ENCODE peak calls at places on chromosomes 6 and 20, in nine cellular contexts. T is stomach, V is Peyer's patch, A is GM12878, B is GM23248, Z is adrenal gland, G is OCI-LY7, O is HCT116, P is breast epithelium. Y is an unnamed sample.

GRCh38 chr20:54506643-54507042 is 31.2 kb downstream of the DOK5 start:
- DNase-seq in T (no peak), V (no peak), A (no peak), B (no peak), Z (no peak), G (no peak), O (no peak), P (no peak), Y (no peak)

GRCh38 chr6:123636771-123637170 is at the start of gene TRDN:
- DNase-seq in T (no peak), V (no peak), A (no peak), B (no peak), Z (no peak), G (no peak), O (no peak), P (no peak), Y (no peak)

GRCh38 chr6:37049990-37050853 is 44.8 kb downstream of the FGD2 start:
- DNase-seq in T (peak), V (peak), A (no peak), B (no peak), Z (peak), G (peak), O (no peak), P (no peak), Y (no peak)

GRCh38 chr20:4076671-4077070 is 61.3 kb upstream of the RNF24 start:
- DNase-seq in T (no peak), V (no peak), A (no peak), B (peak), Z (peak), G (no peak), O (peak), P (no peak), Y (no peak)

GRCh38 chr20:56579261-56579660 is 46.2 kb downstream of the FAM209B start:
- DNase-seq in T (no peak), V (no peak), A (no peak), B (no peak), Z (no peak), G (no peak), O (no peak), P (no peak), Y (no peak)

GRCh38 chr6:21769405-21769851 is 175.9 kb downstream of the SOX4 start:
- DNase-seq in T (no peak), V (no peak), A (no peak), B (peak), Z (no peak), G (no peak), O (no peak), P (no peak), Y (no peak)

GRCh38 chr20:49893242-49894072 is 21.9 kb downstream of the SPATA2 start:
- DNase-seq in T (no peak), V (no peak), A (no peak), B (peak), Z (no peak), G (no peak), O (no peak), P (peak), Y (no peak)

GRCh38 chr6:9456241-9456658 is 958.6 kb downstream of the TFAP2A start:
- DNase-seq in T (no peak), V (no peak), A (no peak), B (no peak), Z (no peak), G (no peak), O (no peak), P (no peak), Y (no peak)

GRCh38 chr6:20704325-20704724 is 170.1 kb downstream of the CDKAL1 start:
- DNase-seq in T (no peak), V (no peak), A (no peak), B (no peak), Z (no peak), G (no peak), O (no peak), P (no peak), Y (no peak)

GRCh38 chr6:160634706-160635105 is 29.4 kb downstream of the LPA start:
- DNase-seq in T (no peak), V (peak), A (peak), B (no peak), Z (no peak), G (no peak), O (no peak), P (no peak), Y (no peak)

GRCh38 chr20:1334761-1335160 is 5.8 kb upstream of the SDCBP2 start:
- DNase-seq in T (no peak), V (no peak), A (no peak), B (peak), Z (peak), G (peak), O (peak), P (no peak), Y (no peak)

GRCh38 chr6:145929037-145929633 is 35.0 kb downstream of the SHPRH start:
- DNase-seq in T (no peak), V (no peak), A (no peak), B (peak), Z (no peak), G (peak), O (peak), P (no peak), Y (peak)

GRCh38 chr20:13487202-13487601 is 151.5 kb downstream of the TASP1 start:
- DNase-seq in T (no peak), V (no peak), A (no peak), B (no peak), Z (no peak), G (no peak), O (no peak), P (no peak), Y (no peak)

GRCh38 chr6:2900821-2901644 is 2.1 kb downstream of the SERPINB9 start:
- DNase-seq in T (no peak), V (no peak), A (no peak), B (peak), Z (peak), G (no peak), O (no peak), P (no peak), Y (no peak)

GRCh38 chr20:1718604-1719384 is 61.2 kb upstream of the SIRPG start:
- DNase-seq in T (no peak), V (no peak), A (no peak), B (peak), Z (peak), G (no peak), O (peak), P (no peak), Y (no peak)

GRCh38 chr20:59586613-59587012 is 17.7 kb upstream of the PHACTR3 start:
- DNase-seq in T (no peak), V (no peak), A (no peak), B (no peak), Z (no peak), G (no peak), O (no peak), P (no peak), Y (no peak)

GRCh38 chr6:170190046-170190445 is 100.8 kb downstream of the DLL1 start:
- DNase-seq in T (no peak), V (no peak), A (no peak), B (no peak), Z (no peak), G (no peak), O (no peak), P (no peak), Y (no peak)

GRCh38 chr6:37127961-37128862 is 41.7 kb upstream of the PIM1 start:
- DNase-seq in T (peak), V (no peak), A (no peak), B (peak), Z (no peak), G (no peak), O (no peak), P (no peak), Y (no peak)

GRCh38 chr6:147586044-147586443 is 77.6 kb downstream of the SAMD5 start:
- DNase-seq in T (no peak), V (no peak), A (no peak), B (peak), Z (peak), G (no peak), O (no peak), P (no peak), Y (no peak)

GRCh38 chr20:52410182-52410647 is 218.6 kb upstream of the ZFP64 start:
- DNase-seq in T (no peak), V (peak), A (no peak), B (peak), Z (no peak), G (no peak), O (no peak), P (no peak), Y (no peak)

GRCh38 chr6:46921731-46922130 is at the start of gene ADGRF5:
- DNase-seq in T (no peak), V (no peak), A (no peak), B (no peak), Z (no peak), G (no peak), O (no peak), P (no peak), Y (no peak)

GRCh38 chr6:78868124-78868523 is 773 bp downstream of the IRAK1BP1 start:
- DNase-seq in T (no peak), V (no peak), A (no peak), B (no peak), Z (no peak), G (peak), O (no peak), P (no peak), Y (no peak)

GRCh38 chr6:87755697-87756671 is 54.0 kb upstream of the AKIRIN2 start:
- DNase-seq in T (no peak), V (no peak), A (no peak), B (peak), Z (no peak), G (peak), O (no peak), P (no peak), Y (no peak)

DNA sequence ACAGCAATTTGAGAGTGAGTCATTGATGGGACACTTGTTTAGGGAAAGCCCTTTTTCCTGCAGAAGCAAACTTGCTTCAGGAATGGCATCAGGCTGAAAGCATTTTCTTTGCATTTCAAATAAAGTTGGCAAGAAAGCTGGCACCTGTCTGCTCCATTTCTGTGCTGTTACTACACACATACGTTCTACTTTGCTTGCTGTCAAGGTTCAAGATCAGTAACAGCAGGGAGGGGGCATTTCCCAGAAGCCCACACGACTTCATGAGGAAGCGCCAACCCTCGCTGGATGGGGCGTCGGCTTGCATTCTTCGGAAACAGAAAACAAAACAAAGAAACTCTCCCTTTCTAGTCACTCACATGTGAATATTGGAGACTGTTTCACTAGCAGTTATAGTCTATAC is 46.4 kb downstream of the AKAP12 start:
- DNase-seq in T (no peak), V (no peak), A (no peak), B (no peak), Z (peak), G (no peak), O (no peak), P (no peak), Y (no peak)
- H3K27ac ChIP-seq in T (no peak), V (no peak), A (no peak), B (no peak), Z (no peak), G (no peak), O (no peak), P (no peak), Y (no peak)

GRCh38 chr6:156826290-156826955 is 49.2 kb downstream of the ARID1B start:
- DNase-seq in T (no peak), V (no peak), A (no peak), B (no peak), Z (no peak), G (no peak), O (no peak), P (no peak), Y (no peak)
- H3K27ac ChIP-seq in T (peak), V (no peak), A (no peak), B (no peak), Z (no peak), G (no peak), O (no peak), P (peak), Y (no peak)

DNA sequence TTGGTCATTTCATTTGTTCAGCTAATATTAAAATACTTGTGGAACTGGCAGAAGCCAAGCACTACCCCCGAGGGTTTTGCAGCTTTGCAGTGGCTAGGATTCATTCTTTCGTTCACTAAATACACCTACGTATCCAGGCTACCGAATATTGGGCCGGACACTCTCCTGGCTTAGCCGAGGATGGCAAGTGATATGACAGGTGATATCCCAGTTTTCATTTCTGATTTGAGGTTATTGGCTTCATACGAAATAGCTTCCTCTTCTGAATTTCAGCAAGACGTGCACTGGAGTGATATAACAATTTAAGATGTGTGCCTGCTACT is 536 bp upstream of the MTFR2 start:
- DNase-seq in T (no peak), V (no peak), A (no peak), B (no peak), Z (no peak), G (no peak), O (no peak), P (no peak), Y (no peak)
- H3K27ac ChIP-seq in T (peak), V (peak), A (peak), B (peak), Z (peak), G (peak), O (peak), P (no peak), Y (peak)

DNA sequence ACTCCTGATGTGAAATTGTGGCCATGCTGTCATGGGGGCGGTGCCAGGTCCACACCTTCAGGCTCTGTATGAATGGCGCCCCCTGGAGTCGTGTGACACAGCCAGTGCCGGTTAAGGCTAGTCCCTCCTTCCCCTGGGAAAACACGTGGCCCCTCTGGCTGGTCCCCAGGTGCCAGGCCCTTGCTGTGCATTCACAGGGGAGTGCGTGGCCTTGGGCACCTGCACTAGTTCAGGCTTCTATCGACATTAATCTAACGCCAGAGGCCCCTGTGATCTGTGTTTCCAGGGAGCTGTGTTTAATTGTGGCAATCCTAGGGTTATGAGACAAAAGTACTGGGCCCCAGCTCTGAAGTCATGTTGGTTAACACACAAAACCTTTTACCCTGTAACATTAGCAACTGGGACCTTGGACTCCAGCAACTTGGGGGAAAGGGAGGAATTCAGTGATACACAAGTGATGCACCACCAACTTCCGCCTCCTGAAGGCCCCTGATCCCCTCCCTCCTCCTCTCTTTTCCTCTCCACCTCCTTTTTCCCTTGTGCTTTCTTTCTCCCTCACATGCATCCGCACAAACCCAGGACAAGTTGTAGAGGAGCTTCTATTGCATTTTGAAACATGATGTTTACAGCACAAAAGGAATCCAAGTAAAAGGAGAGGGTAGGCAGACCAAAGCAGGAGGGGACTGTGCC is 74.0 kb downstream of the SSR1 start:
- DNase-seq in T (peak), V (peak), A (no peak), B (peak), Z (peak), G (peak), O (peak), P (peak), Y (no peak)
- H3K27ac ChIP-seq in T (peak), V (no peak), A (peak), B (peak), Z (no peak), G (no peak), O (no peak), P (peak), Y (no peak)

DNA sequence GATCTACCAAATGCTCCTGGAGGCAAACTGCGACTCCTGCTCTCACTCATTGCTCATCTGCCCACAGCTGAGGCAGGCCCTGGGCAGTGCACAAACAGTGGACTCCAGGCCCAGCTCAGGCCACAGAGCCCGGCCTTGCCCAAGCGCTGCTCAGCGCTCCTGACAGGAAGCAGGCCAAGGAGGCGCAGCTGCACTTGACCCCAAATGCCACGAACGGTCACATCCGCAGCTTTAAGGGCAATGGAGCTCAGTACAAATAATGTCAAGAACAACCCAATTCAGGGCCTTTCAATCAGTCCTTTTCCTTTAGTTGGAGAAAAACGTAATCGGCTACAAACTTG is 33.8 kb downstream of the RRBP1 start:
- DNase-seq in T (no peak), V (no peak), A (no peak), B (no peak), Z (peak), G (peak), O (no peak), P (no peak), Y (no peak)
- H3K27ac ChIP-seq in T (peak), V (no peak), A (no peak), B (peak), Z (peak), G (peak), O (no peak), P (no peak), Y (peak)

DNA sequence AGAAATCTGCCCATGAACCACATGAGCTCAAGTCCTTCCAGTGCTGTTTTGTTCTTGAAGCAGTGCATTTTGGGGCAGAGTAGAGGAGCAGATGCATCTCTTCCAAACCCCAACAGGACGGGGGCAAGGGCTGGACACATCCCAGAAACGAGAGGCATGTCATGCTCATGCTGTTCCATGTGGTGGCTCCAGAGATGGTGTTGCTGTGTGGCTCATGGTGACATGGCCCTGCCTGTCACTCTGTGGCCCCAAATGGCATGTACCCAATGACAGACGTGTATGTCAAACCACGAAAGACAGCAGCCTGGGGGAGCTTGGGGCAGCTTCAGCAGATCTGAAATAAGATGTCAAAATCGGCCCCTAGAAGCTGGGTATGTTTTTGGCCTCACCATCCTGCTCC is 46.3 kb downstream of the NRN1 start:
- DNase-seq in T (no peak), V (no peak), A (no peak), B (no peak), Z (no peak), G (no peak), O (no peak), P (no peak), Y (no peak)
- H3K27ac ChIP-seq in T (no peak), V (no peak), A (no peak), B (no peak), Z (no peak), G (no peak), O (no peak), P (no peak), Y (no peak)

DNA sequence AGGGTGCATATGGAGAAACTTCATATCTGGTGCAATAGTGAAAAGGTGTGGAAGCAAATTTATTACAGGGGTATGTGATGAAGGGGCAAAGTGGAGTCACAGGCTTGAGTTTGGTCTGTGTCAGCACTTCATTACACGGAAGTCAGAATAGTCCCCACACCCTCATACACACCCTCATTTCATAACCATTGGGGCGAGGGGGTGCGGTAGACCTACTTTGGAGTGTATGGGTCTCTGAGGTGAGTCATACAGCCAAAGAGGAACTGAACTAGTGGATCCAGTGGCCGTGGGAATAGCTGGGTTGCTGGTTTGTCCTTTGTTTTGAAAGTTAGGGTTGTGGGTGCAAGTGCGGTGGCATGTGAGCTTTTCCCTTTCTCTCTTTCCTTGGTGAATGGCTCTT is 3.3 kb downstream of the TM9SF4 start:
- DNase-seq in T (peak), V (no peak), A (no peak), B (no peak), Z (peak), G (no peak), O (no peak), P (no peak), Y (no peak)
- H3K27ac ChIP-seq in T (no peak), V (peak), A (no peak), B (no peak), Z (no peak), G (no peak), O (no peak), P (no peak), Y (no peak)

Y was measured in Panc1.